ENCODE peak calls at places on chromosome 22, in four cellular contexts. I is upper lobe of right lung, W is fibroblast of lung, F is breast epithelium. P is an unnamed sample.
A peak's percentile ranks its signal among the peaks of the same experiment; 100 is the strongest.

GRCh38 chr22:34972498-34972897 is 93.5 kb upstream of the ISX start:
- DNase-seq in W (peak; percentile 9), I (no peak), F (no peak), P (no peak)

GRCh38 chr22:30005213-30005857 is 74.9 kb upstream of the HORMAD2 start:
- DNase-seq in F (peak; percentile 69), I (peak; percentile 75), W (peak; percentile 43), P (no peak)

GRCh38 chr22:50691521-50691920 is 18.9 kb downstream of the SHANK3 start:
- DNase-seq in I (no peak), W (no peak), F (no peak), P (no peak)

GRCh38 chr22:50674606-50675552 is 2.3 kb downstream of the SHANK3 start:
- DNase-seq in W (peak; percentile 26), I (peak; percentile 90), F (peak; percentile 56), P (peak; percentile 90)

GRCh38 chr22:21457023-21457787 is 10.0 kb upstream of the TMEM191C start:
- DNase-seq in W (no peak), F (no peak), I (peak; percentile 64), P (peak; percentile 34)

GRCh38 chr22:36546092-36546804 is 17.3 kb upstream of the EIF3D start:
- DNase-seq in I (no peak), F (no peak), W (peak; percentile 54), P (no peak)

GRCh38 chr22:33380789-33381530 is 322.8 kb upstream of the SYN3 start:
- DNase-seq in I (no peak), W (peak; percentile 96), F (no peak), P (no peak)

GRCh38 chr22:24089951-24090350 is 78.8 kb downstream of the CABIN1 start:
- DNase-seq in I (peak; percentile 43), F (no peak), W (no peak), P (no peak)

GRCh38 chr22:32311551-32312071 is 46.1 kb upstream of the RFPL3 start:
- DNase-seq in I (peak; percentile 28), F (no peak), W (no peak), P (no peak)

GRCh38 chr22:36757608-36758220 is 18.2 kb downstream of the IFT27 start:
- DNase-seq in W (peak; percentile 54), F (peak; percentile 74), I (peak; percentile 88), P (peak; percentile 74)

GRCh38 chr22:36982136-36982535 is 37.1 kb downstream of the TST start:
- DNase-seq in W (no peak), F (no peak), I (no peak), P (no peak)

GRCh38 chr22:36156515-36157419 is 3.8 kb downstream of the APOL3 start:
- DNase-seq in W (peak; percentile 75), F (peak; percentile 82), I (peak; percentile 85), P (no peak)

GRCh38 chr22:42931421-42932196 is 74.5 kb upstream of the ARFGAP3 start:
- DNase-seq in F (no peak), W (no peak), I (peak; percentile 63), P (no peak)

GRCh38 chr22:46087816-46088277 is 62.5 kb upstream of the PPARA start:
- DNase-seq in I (peak; percentile 84), F (peak; percentile 85), W (peak; percentile 94), P (peak; percentile 82)

GRCh38 chr22:35470903-35471321 is 69.7 kb upstream of the RASD2 start:
- DNase-seq in F (no peak), I (no peak), W (peak; percentile 52), P (no peak)

GRCh38 chr22:37982938-37983859 is 1.2 kb downstream of the SOX10 start:
- DNase-seq in I (no peak), F (peak; percentile 53), W (no peak), P (no peak)

GRCh38 chr22:21964918-21965484 is 12.4 kb upstream of the PPM1F start:
- DNase-seq in I (no peak), F (no peak), W (no peak), P (no peak)

GRCh38 chr22:19604711-19605268 is 80.6 kb upstream of the CLDN5 start:
- DNase-seq in F (no peak), I (no peak), W (no peak), P (no peak)

GRCh38 chr22:21646608-21647590 is 4.8 kb downstream of the SDF2L1 start:
- DNase-seq in W (peak; percentile 55), F (peak; percentile 69), I (peak; percentile 75), P (no peak)

DNA sequence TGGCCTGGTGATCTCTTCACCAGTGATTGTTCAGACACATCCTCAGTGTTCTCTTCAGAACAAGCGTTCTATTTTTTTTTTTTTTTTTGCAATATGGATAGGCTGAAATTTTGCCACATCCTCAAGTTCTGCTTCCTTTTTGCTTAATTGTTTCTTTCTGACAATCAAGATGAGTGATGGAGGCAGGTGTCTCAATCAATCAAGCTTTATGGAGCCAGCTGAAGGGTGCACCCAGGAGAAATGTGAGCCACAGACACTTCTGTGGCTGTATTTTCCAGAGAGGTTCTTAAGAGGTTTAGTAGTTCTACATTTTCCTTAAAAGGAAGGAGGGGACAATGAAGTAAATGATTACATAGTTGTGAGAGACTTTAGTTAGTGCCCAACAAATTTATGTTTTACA is 43.9 kb upstream of the ASPHD2 start:
- DNase-seq in W (no peak), I (no peak), F (no peak), P (no peak)
- H3K9me3 ChIP-seq in W (no peaks in the 10 kb centered on the region), I (no peaks in the 10 kb centered on the region), F (no peaks in the 10 kb centered on the region), P (no peaks in the 10 kb centered on the region)

DNA sequence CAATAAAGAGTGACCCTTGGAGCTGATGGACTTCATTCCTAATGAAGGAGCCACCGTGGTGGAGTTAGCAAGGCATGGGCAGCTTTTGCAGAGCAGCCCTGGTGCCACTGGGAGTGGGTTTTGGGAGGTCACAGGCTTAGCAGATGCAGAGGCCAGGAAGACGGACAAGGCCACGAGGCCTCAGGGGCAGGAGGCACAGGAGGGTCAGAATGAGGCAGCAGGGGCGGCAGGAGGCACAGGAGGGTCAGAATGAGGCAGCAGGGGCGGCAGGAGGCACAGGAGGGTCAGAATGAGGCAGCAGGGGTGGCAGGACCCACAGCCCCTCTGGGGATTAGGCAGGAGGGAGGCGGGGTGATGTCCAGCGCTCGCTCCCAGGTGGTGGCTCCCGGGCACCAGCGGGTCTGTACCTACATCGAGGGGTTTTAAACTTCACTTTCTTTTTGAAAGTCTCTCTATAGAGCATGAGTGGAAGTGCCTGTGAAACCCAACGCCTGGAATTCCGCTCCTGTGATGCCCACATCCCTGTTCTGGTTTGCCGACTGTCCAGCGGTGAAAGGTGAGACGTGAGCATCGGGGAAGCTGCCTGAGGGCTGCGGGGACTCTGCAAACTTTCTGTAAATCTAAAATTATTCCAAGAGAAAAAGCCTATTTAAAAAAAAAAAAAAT is 521.6 kb downstream of the BRD1 start:
- DNase-seq in I (peak; percentile 53), W (no peak), F (peak; percentile 6), P (no peak)
- H3K9me3 ChIP-seq in I (no peaks in the 10 kb centered on the region), W (no peaks in the 10 kb centered on the region), F (no peaks in the 10 kb centered on the region), P (peaks cover 3% of the 10 kb centered on the region)

GRCh38 chr22:39178206-39179111 is 26.0 kb upstream of the CBX7 start:
- DNase-seq in W (peak; percentile 43), F (peak; percentile 11), I (no peak), P (no peak)
- H3K9me3 ChIP-seq in W (no peaks in the 10 kb centered on the region), F (no peaks in the 10 kb centered on the region), I (no peaks in the 10 kb centered on the region), P (no peaks in the 10 kb centered on the region)

GRCh38 chr22:47571616-47572015 is 809.2 kb downstream of the TBC1D22A start:
- DNase-seq in W (no peak), I (peak; percentile 45), F (no peak), P (no peak)
- H3K9me3 ChIP-seq in W (no peaks in the 10 kb centered on the region), I (no peaks in the 10 kb centered on the region), F (no peaks in the 10 kb centered on the region), P (no peaks in the 10 kb centered on the region)

DNA sequence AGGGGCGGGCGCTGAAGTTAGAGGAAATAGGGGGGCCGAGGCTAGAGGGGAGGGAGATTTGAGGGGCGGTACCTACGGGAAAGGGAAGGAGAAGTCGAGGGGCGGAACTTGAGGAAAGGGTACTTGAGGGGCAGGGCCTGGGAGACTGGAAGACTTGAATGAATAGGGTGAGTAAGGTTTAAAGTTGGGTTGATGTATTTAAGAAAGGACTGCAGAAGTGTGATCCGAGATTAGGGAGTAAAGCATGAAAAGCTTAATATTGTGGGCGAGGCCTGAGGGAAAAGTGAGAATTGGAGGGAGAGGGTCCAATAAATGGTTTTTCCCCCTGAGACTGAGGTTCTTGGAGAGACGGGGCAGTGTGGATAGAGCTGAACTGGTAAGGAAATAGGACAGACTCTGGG is 723 bp downstream of the HSCB start:
- DNase-seq in W (no peak), F (no peak), I (no peak), P (no peak)
- H3K9me3 ChIP-seq in W (no peaks in the 10 kb centered on the region), F (no peaks in the 10 kb centered on the region), I (no peaks in the 10 kb centered on the region), P (no peaks in the 10 kb centered on the region)

DNA sequence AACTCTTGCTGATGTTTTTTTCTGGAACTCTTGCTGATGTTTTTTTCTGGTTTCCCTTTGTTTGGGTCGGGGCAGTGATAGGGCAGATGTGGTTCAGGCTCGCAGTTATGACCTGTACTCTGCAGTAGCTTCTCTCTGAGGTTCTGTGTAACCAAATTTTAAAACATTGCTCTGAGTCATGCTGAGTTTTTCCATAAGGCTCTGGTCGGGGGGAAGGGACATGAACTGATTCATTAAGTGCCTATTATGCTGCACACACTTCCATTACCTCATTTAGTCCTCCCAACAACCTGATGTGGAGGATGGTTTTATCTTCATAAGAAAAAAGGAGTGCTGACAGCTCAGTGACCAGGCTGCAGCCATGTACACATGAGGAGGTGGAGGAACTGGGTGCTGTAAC is 18.9 kb downstream of the TNRC6B start:
- DNase-seq in F (no peak), I (no peak), W (peak; percentile 97), P (no peak)
- H3K9me3 ChIP-seq in F (no peaks in the 10 kb centered on the region), I (no peaks in the 10 kb centered on the region), W (no peaks in the 10 kb centered on the region), P (no peaks in the 10 kb centered on the region)

DNA sequence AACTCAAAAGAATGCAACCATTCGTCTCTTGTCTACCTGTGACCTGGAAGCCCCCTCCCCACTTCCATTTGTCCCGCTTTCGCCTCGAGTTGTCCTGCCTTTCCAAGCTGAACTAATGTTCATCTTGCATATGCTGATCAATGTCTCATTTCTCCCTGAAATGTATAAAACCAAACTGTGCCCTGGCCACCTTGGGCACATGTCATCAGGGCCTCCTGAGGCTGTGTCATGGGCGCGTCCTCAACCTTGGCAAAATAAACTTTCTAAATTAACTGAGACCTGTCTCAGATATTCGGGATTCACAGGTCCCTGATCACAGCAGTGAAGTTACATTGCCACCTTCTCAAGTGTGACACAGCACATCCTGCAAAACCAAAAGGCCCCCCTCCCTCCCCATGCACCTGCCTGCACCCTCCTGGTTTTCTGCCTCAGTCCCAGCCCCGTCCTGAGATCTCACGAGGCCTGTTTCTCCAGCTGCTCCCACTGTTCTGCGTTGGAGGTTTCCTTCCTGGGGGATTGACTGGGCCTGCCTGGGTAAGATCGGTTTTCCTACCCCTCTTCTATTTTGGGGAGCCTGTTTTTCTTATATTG is 1328.7 kb downstream of the TBC1D22A start:
- DNase-seq in I (peak; percentile 21), W (no peak), F (no peak), P (no peak)
- H3K9me3 ChIP-seq in I (no peaks in the 10 kb centered on the region), W (no peaks in the 10 kb centered on the region), F (no peaks in the 10 kb centered on the region), P (no peaks in the 10 kb centered on the region)

DNA sequence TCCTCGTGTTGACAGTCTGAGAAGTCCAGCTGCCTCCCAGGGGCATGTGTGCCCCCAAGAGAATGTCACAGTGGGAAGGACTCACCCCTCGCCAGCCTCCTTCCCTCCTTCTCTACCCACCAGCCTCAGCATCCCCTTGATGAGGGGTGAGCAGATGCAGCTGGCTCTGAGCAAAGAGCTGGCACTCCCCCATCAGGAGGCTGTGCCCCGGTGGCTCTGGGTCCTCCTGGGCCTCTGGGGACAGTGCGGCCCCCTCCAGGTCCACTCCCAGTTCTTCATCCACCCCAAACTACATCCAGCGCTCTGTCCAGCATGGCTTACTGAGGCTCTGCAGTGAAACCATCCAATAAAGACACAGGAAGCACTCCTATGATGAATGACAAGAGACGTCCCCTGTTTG is 210.4 kb downstream of the BRD1 start:
- DNase-seq in W (no peak), F (no peak), I (peak; percentile 42), P (no peak)
- H3K9me3 ChIP-seq in W (no peaks in the 10 kb centered on the region), F (peaks cover 10% of the 10 kb centered on the region), I (no peaks in the 10 kb centered on the region), P (no peaks in the 10 kb centered on the region)